ENCODE peak calls at places on chromosomes 2 and 18, in five cellular contexts. I is transverse colon; B is naive thymus-derived CD4-positive, alpha-beta T cell; D is CD8-positive, alpha-beta memory T cell; N is brain microvascular endothelial cell. S is an unnamed sample.

GRCh38 chr2:9993490-9994165 is 42.1 kb downstream of the GRHL1 start:
- DNase-seq in I (no peak), D (no peak), B (no peak), N (no peak), S (no peak)

GRCh38 chr2:218387369-218388194 is 5.5 kb downstream of the SLC11A1 start:
- DNase-seq in N (peak; percentile 70), B (no peak), I (peak; percentile 75), D (no peak), S (peak; percentile 76)

GRCh38 chr2:16069933-16070647 is 129.7 kb downstream of the MYCN start:
- DNase-seq in D (no peak), N (no peak), B (no peak), I (no peak), S (no peak)

GRCh38 chr2:118177318-118177717 is 89.0 kb downstream of the INSIG2 start:
- DNase-seq in D (no peak), N (no peak), I (no peak), B (no peak), S (no peak)

GRCh38 chr18:47877892-47878291 is 52.6 kb downstream of the SMAD2 start:
- DNase-seq in D (no peak), I (no peak), N (no peak), B (no peak), S (no peak)

GRCh38 chr2:70659551-70659950 is 105.9 kb upstream of the TGFA start:
- DNase-seq in I (no peak), N (no peak), D (no peak), B (no peak), S (no peak)

GRCh38 chr2:219870023-219870422 is 242.6 kb downstream of the SLC4A3 start:
- DNase-seq in N (no peak), D (no peak), I (no peak), B (no peak), S (no peak)

GRCh38 chr2:147428348-147428747 is 416.5 kb upstream of the ACVR2A start:
- DNase-seq in I (no peak), N (no peak), B (no peak), D (no peak), S (no peak)

GRCh38 chr2:237995036-237995435 is 28.2 kb downstream of the UBE2F start:
- DNase-seq in N (no peak), B (no peak), I (no peak), D (no peak), S (no peak)

GRCh38 chr18:74766233-74766632 is 168.6 kb downstream of the ZNF407 start:
- DNase-seq in I (no peak), B (no peak), N (no peak), D (no peak), S (no peak)

GRCh38 chr2:96951125-96951654 is 35.2 kb downstream of the FAM178B start:
- DNase-seq in N (peak; percentile 12), B (peak; percentile 68), D (peak; percentile 61), I (peak; percentile 77), S (peak; percentile 74)

GRCh38 chr2:26599387-26599786 is 41.8 kb downstream of the CIB4 start:
- DNase-seq in D (no peak), I (no peak), N (no peak), B (no peak), S (no peak)

GRCh38 chr2:160492401-160493226 is 993 bp downstream of the RBMS1 start:
- DNase-seq in N (peak; percentile 60), D (peak; percentile 59), I (peak; percentile 56), B (peak; percentile 51), S (peak; percentile 82)

GRCh38 chr2:63594622-63595021 is 5.9 kb downstream of the MDH1 start:
- DNase-seq in N (no peak), B (no peak), I (no peak), D (no peak), S (no peak)

GRCh38 chr2:42908538-42909200 is 116.3 kb upstream of the HAAO start:
- DNase-seq in N (no peak), I (no peak), B (no peak), D (no peak), S (no peak)

GRCh38 chr2:110101280-110101844 is 14.3 kb downstream of the MALL start:
- DNase-seq in I (peak; percentile 94), N (peak; percentile 99), B (no peak), D (no peak), S (peak; percentile 98)

GRCh38 chr18:8324343-8325065 is 284.7 kb upstream of the RAB12 start:
- DNase-seq in N (no peak), I (no peak), D (no peak), B (no peak), S (no peak)

GRCh38 chr2:18432999-18433398 is 127.5 kb downstream of the RDH14 start:
- DNase-seq in B (no peak), N (peak; percentile 25), D (no peak), I (no peak), S (no peak)

GRCh38 chr2:75146221-75146902 is 53.0 kb downstream of the TACR1 start:
- DNase-seq in I (no peak), D (no peak), B (no peak), N (no peak), S (no peak)

GRCh38 chr2:43207553-43208300 is 18.7 kb downstream of the ZFP36L2 start:
- DNase-seq in D (no peak), B (no peak), I (peak; percentile 36), N (no peak), S (no peak)

GRCh38 chr2:162826901-162827300 is 11.7 kb downstream of the KCNH7 start:
- DNase-seq in N (no peak), I (no peak), B (no peak), D (no peak), S (no peak)

GRCh38 chr2:237208373-237209045 is 122.8 kb downstream of the COPS8 start:
- DNase-seq in B (no peak), D (no peak), N (peak; percentile 81), I (no peak), S (peak; percentile 59)

GRCh38 chr2:144596074-144596871 is 76.4 kb upstream of the ZEB2 start:
- DNase-seq in N (peak; percentile 68), B (no peak), D (no peak), I (no peak), S (peak; percentile 58)

GRCh38 chr2:207825033-207825957 is 55.6 kb upstream of the FZD5 start:
- DNase-seq in I (no peak), N (no peak), B (no peak), D (no peak), S (peak; percentile 9)

GRCh38 chr2:181468313-181468712 is 11.1 kb downstream of the ITGA4 start:
- DNase-seq in I (no peak), D (no peak), N (no peak), B (no peak), S (no peak)

GRCh38 chr2:170022692-170023091 is 155.3 kb upstream of the MYO3B start:
- DNase-seq in B (no peak), N (peak; percentile 74), D (no peak), I (no peak), S (peak; percentile 36)

GRCh38 chr2:69335291-69335690 is 51.7 kb downstream of the GFPT1 start:
- DNase-seq in N (no peak), D (no peak), I (no peak), B (no peak), S (no peak)

GRCh38 chr2:69345434-69345833 is 41.6 kb downstream of the GFPT1 start:
- DNase-seq in D (no peak), I (no peak), N (no peak), B (no peak), S (no peak)

GRCh38 chr2:69344305-69344704 is 42.7 kb downstream of the GFPT1 start:
- DNase-seq in B (no peak), I (no peak), N (no peak), D (no peak), S (no peak)

GRCh38 chr2:69340101-69340775 is 46.8 kb downstream of the GFPT1 start:
- DNase-seq in I (no peak), D (no peak), B (no peak), N (peak; percentile 12), S (no peak)
- H3K36me3 ChIP-seq in I (peaks cover 86% of the 10 kb centered on the region), D (peaks cover 35% of the 10 kb centered on the region), B (peaks cover 29% of the 10 kb centered on the region), N (peaks cover 77% of the 10 kb centered on the region), S (no peaks in the 10 kb centered on the region)

GRCh38 chr2:241500431-241500975 is 7.9 kb downstream of the STK25 start:
- DNase-seq in B (no peak), D (no peak), N (no peak), I (no peak), S (no peak)

GRCh38 chr2:241501551-241501950 is 6.8 kb downstream of the STK25 start:
- DNase-seq in D (no peak), B (no peak), I (no peak), N (no peak), S (no peak)

GRCh38 chr2:241501099-241501541 is 7.3 kb downstream of the STK25 start:
- DNase-seq in N (no peak), B (no peak), D (no peak), I (no peak), S (no peak)

GRCh38 chr2:241503776-241504392 is 4.5 kb downstream of the STK25 start:
- DNase-seq in I (no peak), B (no peak), D (no peak), N (no peak), S (no peak)

GRCh38 chr2:241502281-241502680 is 6.1 kb downstream of the STK25 start:
- DNase-seq in N (no peak), B (no peak), I (no peak), D (no peak), S (no peak)
- H3K36me3 ChIP-seq in N (peaks cover 28% of the 10 kb centered on the region), B (no peaks in the 10 kb centered on the region), I (no peaks in the 10 kb centered on the region), D (no peaks in the 10 kb centered on the region), S (no peaks in the 10 kb centered on the region)

GRCh38 chr2:119486196-119486827 is 38.0 kb downstream of the SCTR start:
- DNase-seq in N (no peak), B (no peak), D (no peak), I (no peak), S (no peak)

GRCh38 chr2:119488245-119489182 is 35.8 kb downstream of the SCTR start:
- DNase-seq in B (no peak), I (no peak), D (no peak), N (no peak), S (no peak)

GRCh38 chr2:119485336-119486110 is 38.8 kb downstream of the SCTR start:
- DNase-seq in N (no peak), I (no peak), D (no peak), B (no peak), S (peak; percentile 74)

GRCh38 chr2:119487434-119488244 is 36.6 kb downstream of the SCTR start:
- DNase-seq in N (no peak), B (no peak), D (no peak), I (peak; percentile 83), S (no peak)

GRCh38 chr2:119486886-119487285 is 37.4 kb downstream of the SCTR start:
- DNase-seq in N (no peak), B (no peak), D (no peak), I (no peak), S (no peak)
- H3K36me3 ChIP-seq in N (no peaks in the 10 kb centered on the region), B (no peaks in the 10 kb centered on the region), D (no peaks in the 10 kb centered on the region), I (no peaks in the 10 kb centered on the region), S (no peaks in the 10 kb centered on the region)

DNA sequence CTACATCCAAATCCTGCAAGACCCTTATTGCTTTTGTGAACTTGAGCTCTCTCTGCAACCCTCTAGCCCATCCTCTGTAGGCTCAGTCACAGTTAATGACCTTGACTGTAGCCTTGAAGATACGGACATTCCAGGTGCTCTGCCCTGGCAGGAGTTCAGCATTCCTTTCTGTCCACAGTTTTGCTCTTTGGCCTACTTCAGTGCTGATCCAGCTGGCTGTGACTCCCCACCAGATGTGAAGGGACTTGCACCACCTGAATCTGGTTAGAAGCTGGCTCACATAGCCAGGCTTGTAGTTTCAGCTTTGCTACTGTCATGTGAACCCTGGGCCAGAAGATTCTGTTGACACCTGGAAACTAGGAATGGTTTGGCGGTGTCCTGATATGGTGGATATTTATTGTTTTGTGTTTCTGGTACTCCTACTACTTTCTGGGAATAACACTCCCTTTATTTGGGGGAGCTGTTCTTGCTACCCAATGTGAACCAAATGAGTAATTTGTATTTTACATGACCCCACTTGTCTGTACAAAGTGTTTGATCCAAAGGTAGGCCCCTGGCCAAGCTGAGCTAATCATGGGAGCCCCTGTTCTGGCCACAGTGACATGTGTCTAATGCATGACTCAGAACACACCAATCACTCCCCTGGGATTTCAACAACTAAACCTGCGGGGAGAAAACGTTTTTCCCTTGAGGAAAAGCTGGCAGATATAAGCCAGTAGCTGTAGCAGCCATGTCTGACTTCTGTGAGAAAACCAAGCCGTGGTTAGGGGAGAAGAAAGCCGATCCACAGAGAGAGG is 73.4 kb downstream of the CDCA7 start:
- DNase-seq in B (no peak), N (peak; percentile 56), I (no peak), D (no peak), S (no peak)
- H3K36me3 ChIP-seq in B (no peaks in the 10 kb centered on the region), N (no peaks in the 10 kb centered on the region), I (no peaks in the 10 kb centered on the region), D (no peaks in the 10 kb centered on the region), S (no peaks in the 10 kb centered on the region)

S was measured in adrenal gland.